ENCODE peak calls at places on chromosomes 16 and 17, in four cellular contexts. One of them, this sample, is unnamed.

GRCh38 chr17:16407911-16408588 is 7.3 kb upstream of the TRPV2 start:
- DNase-seq in brain microvascular endothelial cell: peak
- DNase-seq in tibial nerve: peak
- DNase-seq in hepatocyte: peak
- DNase-seq in this sample: no peak

GRCh38 chr17:57773557-57773956 is 28.5 kb upstream of the CCDC182 start:
- DNase-seq in hepatocyte: no peak
- DNase-seq in tibial nerve: no peak
- DNase-seq in brain microvascular endothelial cell: no peak
- DNase-seq in this sample: no peak

GRCh38 chr16:27179500-27180072 is 23.7 kb upstream of the KDM8 start:
- DNase-seq in hepatocyte: peak
- DNase-seq in brain microvascular endothelial cell: peak
- DNase-seq in tibial nerve: peak
- DNase-seq in this sample: no peak

GRCh38 chr17:5413682-5414081 is 5.8 kb downstream of the NUP88 start:
- DNase-seq in brain microvascular endothelial cell: peak
- DNase-seq in tibial nerve: no peak
- DNase-seq in hepatocyte: peak
- DNase-seq in this sample: peak

GRCh38 chr17:27244481-27245223 is 49.3 kb upstream of the WSB1 start:
- DNase-seq in tibial nerve: peak
- DNase-seq in hepatocyte: peak
- DNase-seq in brain microvascular endothelial cell: peak
- DNase-seq in this sample: peak

GRCh38 chr17:40303009-40303657 is 5.8 kb upstream of the RARA start:
- DNase-seq in brain microvascular endothelial cell: peak
- DNase-seq in tibial nerve: no peak
- DNase-seq in hepatocyte: peak
- DNase-seq in this sample: no peak

GRCh38 chr16:82671743-82672142 is 45.0 kb downstream of the CDH13 start:
- DNase-seq in brain microvascular endothelial cell: no peak
- DNase-seq in hepatocyte: no peak
- DNase-seq in tibial nerve: no peak
- DNase-seq in this sample: no peak

GRCh38 chr17:13520899-13521572 is 80.7 kb downstream of the HS3ST3A1 start:
- DNase-seq in brain microvascular endothelial cell: peak
- DNase-seq in hepatocyte: no peak
- DNase-seq in tibial nerve: no peak
- DNase-seq in this sample: peak

GRCh38 chr17:79932446-79932845 is 93.2 kb upstream of the CBX4 start:
- DNase-seq in tibial nerve: no peak
- DNase-seq in hepatocyte: no peak
- DNase-seq in brain microvascular endothelial cell: no peak
- DNase-seq in this sample: no peak

GRCh38 chr17:31475378-31476162 is 84.1 kb downstream of the RAB11FIP4 start:
- DNase-seq in hepatocyte: no peak
- DNase-seq in tibial nerve: no peak
- DNase-seq in brain microvascular endothelial cell: no peak
- DNase-seq in this sample: no peak

GRCh38 chr17:39920218-39921210 is 2.1 kb upstream of the GSDMB start:
- DNase-seq in hepatocyte: peak
- DNase-seq in brain microvascular endothelial cell: no peak
- DNase-seq in tibial nerve: no peak
- DNase-seq in this sample: no peak

GRCh38 chr16:86732621-86733297 is 154.4 kb downstream of the FOXL1 start:
- DNase-seq in brain microvascular endothelial cell: no peak
- DNase-seq in tibial nerve: no peak
- DNase-seq in hepatocyte: no peak
- DNase-seq in this sample: no peak

GRCh38 chr17:12644623-12645022 is 21.1 kb upstream of the MYOCD start:
- DNase-seq in brain microvascular endothelial cell: no peak
- DNase-seq in hepatocyte: no peak
- DNase-seq in tibial nerve: no peak
- DNase-seq in this sample: no peak

GRCh38 chr16:65032397-65032796 is 89.5 kb downstream of the CDH11 start:
- DNase-seq in hepatocyte: no peak
- DNase-seq in brain microvascular endothelial cell: no peak
- DNase-seq in tibial nerve: no peak
- DNase-seq in this sample: no peak

GRCh38 chr17:43817826-43818225 is 15.1 kb downstream of the MPP3 start:
- DNase-seq in hepatocyte: no peak
- DNase-seq in tibial nerve: no peak
- DNase-seq in brain microvascular endothelial cell: no peak
- DNase-seq in this sample: no peak

GRCh38 chr17:7988750-7989178 is 13.7 kb upstream of the GUCY2D start:
- DNase-seq in tibial nerve: no peak
- DNase-seq in hepatocyte: peak
- DNase-seq in brain microvascular endothelial cell: peak
- DNase-seq in this sample: peak

GRCh38 chr16:53668869-53669268 is 34.8 kb downstream of the RPGRIP1L start:
- DNase-seq in tibial nerve: no peak
- DNase-seq in brain microvascular endothelial cell: no peak
- DNase-seq in hepatocyte: no peak
- DNase-seq in this sample: no peak

GRCh38 chr17:28940675-28941074 is 10.6 kb downstream of the PHF12 start:
- DNase-seq in hepatocyte: no peak
- DNase-seq in tibial nerve: no peak
- DNase-seq in brain microvascular endothelial cell: no peak
- DNase-seq in this sample: no peak

GRCh38 chr17:63455417-63455816 is 9.3 kb upstream of the CYB561 start:
- DNase-seq in tibial nerve: no peak
- DNase-seq in brain microvascular endothelial cell: no peak
- DNase-seq in hepatocyte: peak
- DNase-seq in this sample: no peak

GRCh38 chr16:65663774-65664173 is 541.9 kb upstream of the CDH11 start:
- DNase-seq in hepatocyte: no peak
- DNase-seq in tibial nerve: no peak
- DNase-seq in brain microvascular endothelial cell: no peak
- DNase-seq in this sample: no peak

GRCh38 chr16:11681526-11681925 is 13.3 kb downstream of the SNN start:
- DNase-seq in hepatocyte: no peak
- DNase-seq in brain microvascular endothelial cell: no peak
- DNase-seq in tibial nerve: no peak
- DNase-seq in this sample: no peak

DNA sequence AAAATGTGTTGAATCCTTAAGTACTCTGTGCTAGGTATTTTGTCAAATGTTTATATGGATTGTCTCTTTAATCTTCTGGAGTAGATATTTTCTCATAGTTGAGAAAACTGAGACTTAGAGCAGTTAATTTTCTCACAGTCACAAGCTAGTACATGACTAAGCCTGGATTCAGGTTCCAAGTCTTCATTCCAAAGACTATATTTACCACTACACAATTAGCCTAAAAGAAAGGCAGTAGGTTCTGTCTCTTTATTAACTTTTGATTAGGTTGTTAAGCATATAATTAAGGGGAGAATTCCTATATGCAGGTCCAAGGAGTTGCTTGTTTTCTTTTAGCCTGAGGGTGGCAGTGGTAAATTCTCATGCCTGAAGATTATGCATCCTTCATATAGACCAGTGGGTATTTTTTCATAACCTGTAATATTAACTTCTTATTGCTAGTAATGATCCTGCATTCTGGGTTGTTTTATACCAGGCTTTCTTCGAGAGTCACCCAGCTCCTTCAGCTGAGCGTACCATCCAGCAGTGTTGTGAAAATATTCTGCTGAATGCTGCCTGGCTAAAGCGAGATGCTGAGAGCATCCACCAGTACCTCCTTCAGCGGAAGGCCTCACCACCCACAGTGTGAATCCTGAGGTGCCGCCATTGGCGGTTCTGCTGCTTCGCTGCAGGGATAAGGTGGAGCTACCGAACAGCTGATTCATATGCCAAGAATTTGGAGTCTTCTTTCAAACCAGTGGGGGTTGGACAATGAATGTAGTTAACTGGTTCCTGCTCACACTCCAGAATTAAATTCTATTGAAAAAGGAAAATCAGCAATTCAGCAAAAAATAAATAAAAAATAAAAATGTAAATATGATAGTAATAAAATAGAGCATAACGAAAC is 28.2 kb upstream of the KPNB1 start:
- DNase-seq in brain microvascular endothelial cell: peak
- DNase-seq in tibial nerve: no peak
- DNase-seq in hepatocyte: peak
- DNase-seq in this sample: peak
- TF ChIP-seq CTCF in brain microvascular endothelial cell: peak
- TF ChIP-seq CTCF in tibial nerve: no peak
- TF ChIP-seq CTCF in hepatocyte: no peak
- TF ChIP-seq CTCF in this sample: peak

DNA sequence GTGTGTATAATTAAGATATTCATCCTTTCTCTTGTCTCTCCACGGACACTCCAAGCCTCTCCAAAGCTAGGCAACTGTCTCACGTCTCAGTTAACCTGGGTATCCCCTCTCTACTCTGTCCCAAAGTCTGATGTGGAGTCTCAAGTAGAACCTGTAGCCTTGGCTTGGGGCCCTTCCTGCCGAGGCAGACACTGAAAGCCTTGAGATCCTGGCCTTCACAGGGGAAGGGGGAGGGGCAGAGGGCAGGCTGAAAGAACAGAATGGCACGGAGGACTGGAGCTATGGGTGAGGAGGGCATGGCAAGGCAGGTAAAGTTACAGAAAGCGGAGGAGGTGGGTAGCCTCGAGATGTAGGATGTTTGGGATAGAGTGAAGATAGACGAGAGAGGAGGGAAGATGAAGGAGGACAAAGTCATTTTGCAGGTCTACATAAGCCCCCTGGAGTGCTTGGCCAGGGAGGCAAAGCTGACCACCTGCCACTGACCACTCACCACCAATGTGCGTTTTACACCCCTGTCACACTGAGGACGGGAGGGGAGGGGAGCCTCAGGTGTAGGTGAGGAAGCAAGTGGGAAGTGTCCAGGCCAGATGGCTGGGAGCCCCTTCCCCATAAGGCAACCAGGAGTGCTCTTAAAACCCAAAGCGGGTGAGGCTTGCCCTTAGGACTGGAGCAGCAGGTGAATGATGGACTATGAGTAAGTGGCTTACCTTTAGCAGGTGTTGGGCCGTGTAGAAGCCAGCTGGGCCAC is 1.3 kb downstream of the FDXR start:
- DNase-seq in tibial nerve: no peak
- DNase-seq in brain microvascular endothelial cell: no peak
- DNase-seq in hepatocyte: no peak
- DNase-seq in this sample: no peak
- H3K4me3 ChIP-seq in tibial nerve: peak
- H3K4me3 ChIP-seq in brain microvascular endothelial cell: no peak
- H3K4me3 ChIP-seq in hepatocyte: no peak
- H3K4me3 ChIP-seq in this sample: peak

GRCh38 chr16:88634141-88634993 is 4.0 kb upstream of the IL17C start:
- DNase-seq in brain microvascular endothelial cell: peak
- DNase-seq in tibial nerve: no peak
- DNase-seq in hepatocyte: peak
- DNase-seq in this sample: no peak

GRCh38 chr16:88634994-88635670 is 3.2 kb upstream of the IL17C start:
- DNase-seq in tibial nerve: no peak
- DNase-seq in brain microvascular endothelial cell: no peak
- DNase-seq in hepatocyte: no peak
- DNase-seq in this sample: no peak

GRCh38 chr16:88632587-88632930 is 5.8 kb upstream of the IL17C start:
- DNase-seq in brain microvascular endothelial cell: no peak
- DNase-seq in hepatocyte: no peak
- DNase-seq in tibial nerve: no peak
- DNase-seq in this sample: no peak

GRCh38 chr16:88631920-88632586 is 6.3 kb upstream of the IL17C start:
- DNase-seq in brain microvascular endothelial cell: no peak
- DNase-seq in hepatocyte: no peak
- DNase-seq in tibial nerve: no peak
- DNase-seq in this sample: no peak

DNA sequence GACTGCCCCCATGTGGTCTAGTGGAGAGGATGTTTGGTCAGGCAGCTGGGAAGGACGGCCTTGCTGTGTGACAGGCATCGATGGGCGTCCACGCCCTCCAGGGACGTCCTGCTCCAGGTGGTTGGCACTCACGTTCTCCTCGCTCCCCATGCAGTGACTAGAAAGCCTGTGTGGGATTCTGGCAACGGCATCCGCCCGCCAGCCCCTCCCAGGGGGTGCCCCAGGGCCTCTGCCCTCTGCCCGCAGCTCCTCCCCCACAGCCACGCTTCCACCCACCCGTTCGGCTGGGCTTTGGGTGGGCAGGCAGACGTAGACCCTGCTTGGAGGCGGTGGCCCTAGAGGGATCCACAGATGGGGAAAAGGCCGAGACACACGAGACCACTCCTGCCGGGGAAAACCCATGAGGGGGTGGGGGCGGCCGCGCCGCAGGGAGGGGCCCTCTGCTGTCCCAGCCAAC is 4.7 kb upstream of the IL17C start:
- DNase-seq in hepatocyte: peak
- DNase-seq in tibial nerve: no peak
- DNase-seq in brain microvascular endothelial cell: peak
- DNase-seq in this sample: no peak
- TF ChIP-seq CTCF in hepatocyte: peak
- TF ChIP-seq CTCF in tibial nerve: no peak
- TF ChIP-seq CTCF in brain microvascular endothelial cell: peak
- TF ChIP-seq CTCF in this sample: peak

DNA sequence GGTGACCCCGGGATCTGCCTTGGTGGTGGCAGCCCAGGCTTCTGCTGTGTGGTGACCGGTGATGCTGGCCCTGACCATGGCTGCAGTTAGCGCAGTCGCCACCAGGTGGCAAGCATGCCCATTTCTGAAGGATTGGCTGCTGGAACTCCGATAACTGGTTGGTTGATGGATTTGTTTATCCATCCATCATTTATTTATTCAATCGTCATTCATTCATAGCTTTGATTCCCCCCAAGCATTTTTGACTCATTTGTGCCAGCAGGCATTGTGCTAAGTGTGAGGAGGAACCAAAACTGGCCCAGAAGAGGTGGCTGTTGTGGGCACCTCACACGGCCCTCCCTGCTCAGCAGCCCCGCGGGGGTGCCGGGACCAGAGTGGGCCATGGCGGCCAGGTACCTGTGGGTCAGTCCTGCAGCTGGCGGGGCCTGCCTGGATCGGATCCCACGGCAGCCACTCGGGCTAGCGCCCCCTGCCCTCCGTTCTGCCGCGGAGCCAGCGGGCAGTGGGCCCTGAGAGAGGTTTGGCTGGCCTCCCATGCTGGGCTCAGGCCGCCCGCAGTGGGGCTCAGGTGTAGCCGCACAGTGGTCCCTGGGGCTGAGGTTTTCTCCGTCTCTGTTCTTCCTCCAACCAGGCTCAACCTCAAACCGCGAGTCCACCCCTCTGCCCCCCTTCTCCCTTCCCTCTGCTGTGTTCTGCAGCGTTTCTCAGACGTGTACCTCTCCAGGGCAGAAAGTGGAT is 28.8 kb upstream of the ITGA3 start:
- DNase-seq in brain microvascular endothelial cell: peak
- DNase-seq in tibial nerve: peak
- DNase-seq in hepatocyte: peak
- DNase-seq in this sample: peak
- H3K4me3 ChIP-seq in brain microvascular endothelial cell: peak
- H3K4me3 ChIP-seq in tibial nerve: peak
- H3K4me3 ChIP-seq in hepatocyte: no peak
- H3K4me3 ChIP-seq in this sample: peak

GRCh38 chr17:69523252-69523861 is 108.9 kb downstream of the MAP2K6 start:
- DNase-seq in brain microvascular endothelial cell: peak
- DNase-seq in tibial nerve: no peak
- DNase-seq in hepatocyte: peak
- DNase-seq in this sample: no peak
- TF ChIP-seq CTCF in brain microvascular endothelial cell: peak
- TF ChIP-seq CTCF in tibial nerve: peak
- TF ChIP-seq CTCF in hepatocyte: peak
- TF ChIP-seq CTCF in this sample: peak

This sample was measured in AG09309.